ENCODE peak calls at places on chromosome 14, in five cellular contexts. K, F, E, J and O are unnamed samples.

GRCh38 chr14:29054119-29054518 is 287.5 kb downstream of the FOXG1 start:
- DNase-seq in F (no peak), J (no peak), E (no peak), K (no peak), O (no peak)

GRCh38 chr14:100822921-100823320 is 3.0 kb upstream of the MEG3 start:
- DNase-seq in E (no peak), J (no peak), K (peak), F (no peak), O (no peak)

GRCh38 chr14:105136401-105137322 is 31.9 kb downstream of the JAG2 start:
- DNase-seq in F (no peak), K (no peak), J (no peak), E (no peak), O (no peak)

GRCh38 chr14:103123128-103123633 is at the start of gene TNFAIP2:
- DNase-seq in K (peak), F (no peak), E (no peak), J (no peak), O (no peak)

GRCh38 chr14:77275041-77275854 is 4.2 kb upstream of the NGB start:
- DNase-seq in E (no peak), J (no peak), F (no peak), K (no peak), O (no peak)

GRCh38 chr14:76322594-76323220 is 53.2 kb upstream of the ESRRB start:
- DNase-seq in J (no peak), F (no peak), K (no peak), E (no peak), O (no peak)

GRCh38 chr14:88612981-88613380 is 50.1 kb downstream of the ZC3H14 start:
- DNase-seq in F (no peak), J (no peak), K (no peak), E (no peak), O (no peak)

GRCh38 chr14:50821471-50822464 is 9.2 kb downstream of the NIN start:
- DNase-seq in E (no peak), J (no peak), F (no peak), K (no peak), O (no peak)

GRCh38 chr14:63308723-63309317 is 9.9 kb downstream of the GPHB5 start:
- DNase-seq in E (no peak), J (peak), K (peak), F (no peak), O (no peak)

GRCh38 chr14:77306406-77307098 is 14.1 kb downstream of the POMT2 start:
- DNase-seq in E (no peak), J (no peak), F (peak), K (no peak), O (no peak)

GRCh38 chr14:82075566-82075965 is 541.9 kb upstream of the SEL1L start:
- DNase-seq in J (peak), K (peak), E (peak), F (no peak), O (no peak)

GRCh38 chr14:53630336-53630735 is 326.3 kb downstream of the BMP4 start:
- DNase-seq in J (no peak), K (no peak), F (no peak), E (no peak), O (no peak)

GRCh38 chr14:67358914-67359313 is 690 bp downstream of the ATP6V1D start:
- DNase-seq in E (no peak), K (no peak), J (peak), F (no peak), O (no peak)

GRCh38 chr14:34275038-34275437 is 187.0 kb downstream of the SPTSSA start:
- DNase-seq in J (no peak), K (no peak), F (no peak), E (no peak), O (no peak)

GRCh38 chr14:31855262-31855661 is 221.8 kb upstream of the ARHGAP5 start:
- DNase-seq in F (no peak), K (no peak), J (no peak), E (no peak), O (no peak)

GRCh38 chr14:23580152-23580926 is 1.7 kb upstream of the JPH4 start:
- DNase-seq in K (no peak), J (no peak), F (no peak), E (no peak), O (no peak)

GRCh38 chr14:101065696-101066694 is 162.5 kb upstream of the RTL1 start:
- DNase-seq in F (no peak), E (no peak), K (no peak), J (no peak), O (no peak)

GRCh38 chr14:46306267-46306666 is 345.3 kb downstream of the RPL10L start:
- DNase-seq in E (no peak), K (no peak), J (no peak), F (no peak), O (no peak)

GRCh38 chr14:65243766-65244442 is 141.6 kb upstream of the MAX start:
- DNase-seq in K (peak), E (no peak), J (no peak), F (no peak), O (no peak)

GRCh38 chr14:87840906-87841305 is 152.1 kb downstream of the GALC start:
- DNase-seq in J (no peak), F (no peak), E (no peak), K (no peak), O (no peak)

GRCh38 chr14:24880689-24881088 is 169.3 kb downstream of the STXBP6 start:
- DNase-seq in J (no peak), K (peak), F (no peak), E (no peak), O (no peak)

GRCh38 chr14:94439453-94440057 is 13.0 kb downstream of the SERPINA11 start:
- DNase-seq in E (no peak), F (no peak), K (no peak), J (no peak), O (no peak)
- TF ChIP-seq CTCF in E (no peak), F (no peak), K (no peak), J (no peak), O (no peak)

GRCh38 chr14:38723277-38723676 is 379.8 kb downstream of the SEC23A start:
- DNase-seq in K (no peak), J (no peak), E (no peak), F (no peak), O (no peak)
- TF ChIP-seq CTCF in K (no peak), J (no peak), E (no peak), F (no peak), O (no peak)

DNA sequence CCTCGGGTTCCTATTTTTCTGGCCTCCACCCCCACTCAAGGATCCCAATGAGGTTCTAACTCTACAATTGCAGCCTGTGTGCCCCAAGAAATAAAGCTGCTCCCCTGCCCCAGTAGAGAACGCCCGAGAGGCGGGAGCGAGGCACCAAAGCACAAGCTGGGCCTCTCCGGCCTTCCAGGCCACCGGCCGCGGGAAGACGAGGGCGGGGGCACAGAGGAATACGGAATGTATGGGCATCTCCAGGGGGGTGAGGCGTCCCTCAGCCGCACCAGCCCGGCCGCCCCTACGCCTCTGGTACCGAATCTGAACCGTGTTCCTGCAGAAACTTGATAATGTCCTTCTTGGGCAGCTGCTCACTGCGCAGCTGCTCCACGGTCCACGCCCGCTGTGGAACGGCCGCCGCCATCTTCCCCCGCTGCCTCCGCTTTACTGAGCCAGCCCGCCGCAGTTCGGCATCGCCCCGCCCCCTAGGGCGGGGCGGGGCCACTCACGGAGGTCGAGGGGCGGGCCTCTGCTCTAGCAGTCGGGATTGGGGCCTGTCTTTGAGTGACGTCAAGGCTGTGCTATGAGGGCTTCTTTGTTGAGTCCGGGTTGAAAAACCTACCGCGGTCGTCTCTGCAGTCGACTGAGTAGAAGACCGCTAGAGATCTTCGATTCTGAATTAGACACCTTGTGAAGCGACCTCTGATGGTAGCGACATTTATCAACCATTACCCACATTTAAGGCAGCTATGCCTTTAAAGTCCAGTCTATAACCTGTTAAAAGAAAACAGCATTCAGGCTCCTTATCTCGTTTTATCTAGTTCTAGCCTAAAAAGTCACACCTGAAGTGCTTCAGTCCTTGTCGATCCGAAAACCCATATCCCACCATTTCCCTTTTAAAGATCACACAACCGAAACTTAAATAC is at the start of gene FKBP3:
- DNase-seq in F (peak), K (peak), E (peak), J (peak), O (peak)
- TF ChIP-seq CTCF in F (peak), K (peak), E (peak), J (no peak), O (peak)

DNA sequence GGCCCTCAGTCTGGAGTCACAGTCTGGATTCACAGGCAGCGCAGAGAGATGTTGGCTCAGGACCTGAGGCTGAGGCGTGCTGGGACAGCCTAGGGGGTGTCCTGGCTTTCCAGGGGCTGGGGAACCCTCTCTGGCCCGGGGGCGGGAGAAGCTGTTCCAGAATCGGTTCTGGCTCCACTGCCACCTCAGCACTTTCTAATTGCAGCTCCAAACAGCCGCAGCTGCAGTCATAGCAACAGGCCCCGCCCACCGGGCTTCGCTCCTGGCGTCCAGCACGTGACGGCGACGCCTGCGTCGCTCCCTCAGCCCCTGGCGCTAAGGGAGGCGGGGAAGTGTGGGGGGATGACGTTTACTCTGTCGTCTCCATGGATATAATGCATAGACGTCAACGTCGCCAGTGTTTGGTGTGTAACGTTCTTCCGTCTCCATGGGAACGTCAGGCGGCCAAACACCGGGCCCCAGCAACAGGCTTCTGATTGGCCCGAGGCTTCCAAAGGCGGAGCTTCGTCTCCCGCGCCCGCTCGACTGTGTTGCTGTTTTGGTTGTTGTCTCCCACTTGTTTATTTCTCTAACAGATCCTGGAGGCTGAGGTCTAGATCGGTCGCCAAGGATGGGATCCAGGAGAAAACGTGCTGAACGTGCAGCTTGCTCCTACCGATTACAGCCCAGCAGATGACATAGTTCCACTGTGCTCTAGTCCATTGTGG is 19.7 kb upstream of the FOS start:
- DNase-seq in K (peak), J (peak), E (peak), F (peak), O (peak)
- TF ChIP-seq CTCF in K (no peak), J (no peak), E (peak), F (no peak), O (no peak)

GRCh38 chr14:99573436-99574098 is 30.4 kb downstream of the CCDC85C start:
- DNase-seq in K (no peak), F (no peak), E (no peak), J (no peak), O (no peak)

GRCh38 chr14:99576761-99577705 is 27.0 kb downstream of the CCDC85C start:
- DNase-seq in F (no peak), J (no peak), E (no peak), K (no peak), O (no peak)

GRCh38 chr14:99576304-99576703 is 27.7 kb downstream of the CCDC85C start:
- DNase-seq in F (no peak), K (no peak), E (no peak), J (no peak), O (no peak)

GRCh38 chr14:99574099-99574880 is 29.7 kb downstream of the CCDC85C start:
- DNase-seq in K (peak), E (no peak), J (no peak), F (no peak), O (no peak)

GRCh38 chr14:99575043-99576023 is 28.7 kb downstream of the CCDC85C start:
- DNase-seq in E (no peak), F (no peak), J (peak), K (no peak), O (no peak)
- TF ChIP-seq CTCF in E (no peak), F (peak), J (peak), K (peak), O (peak)

GRCh38 chr14:60640859-60641721 is 8.2 kb downstream of the SIX1 start:
- DNase-seq in J (no peak), F (no peak), K (no peak), E (no peak), O (no peak)
- TF ChIP-seq CTCF in J (no peak), F (no peak), K (no peak), E (no peak), O (no peak)

GRCh38 chr14:70096866-70097265 is 91.9 kb downstream of the SLC8A3 start:
- DNase-seq in E (no peak), K (peak), J (peak), F (peak), O (no peak)
- TF ChIP-seq CTCF in E (no peak), K (peak), J (no peak), F (no peak), O (peak)

GRCh38 chr14:99562848-99563748 is 40.9 kb downstream of the CCDC85C start:
- DNase-seq in F (peak), E (peak), J (peak), K (peak), O (no peak)
- TF ChIP-seq CTCF in F (peak), E (peak), J (peak), K (peak), O (no peak)

GRCh38 chr14:21070610-21071224 is 613 bp downstream of the ARHGEF40 start:
- DNase-seq in E (peak), F (peak), K (peak), J (peak), O (no peak)
- TF ChIP-seq CTCF in E (no peak), F (no peak), K (no peak), J (no peak), O (no peak)